ENCODE peak calls at places on chromosomes 6 and 20, in nine cellular contexts. One of them, this sample, is unnamed.

GRCh38 chr6:3194535-3195376 is 32.7 kb downstream of the TUBB2B start:
- DNase-seq in right atrium auricular region: no peak
- DNase-seq in sigmoid colon: no peak
- DNase-seq in mucosa of descending colon: no peak
- DNase-seq in ovary: no peak
- DNase-seq in lower lobe of right lung: no peak
- DNase-seq in testis: no peak
- DNase-seq in Peyer's patch: no peak
- DNase-seq in tibial nerve: no peak
- DNase-seq in this sample: peak; percentile 59

GRCh38 chr6:47187883-47188587 is 121.7 kb downstream of the TNFRSF21 start:
- DNase-seq in right atrium auricular region: no peak
- DNase-seq in sigmoid colon: no peak
- DNase-seq in mucosa of descending colon: peak; percentile 37
- DNase-seq in ovary: no peak
- DNase-seq in lower lobe of right lung: no peak
- DNase-seq in testis: no peak
- DNase-seq in Peyer's patch: no peak
- DNase-seq in tibial nerve: no peak
- DNase-seq in this sample: no peak

GRCh38 chr20:40471261-40471629 is 217.8 kb downstream of the MAFB start:
- DNase-seq in right atrium auricular region: no peak
- DNase-seq in sigmoid colon: no peak
- DNase-seq in mucosa of descending colon: no peak
- DNase-seq in ovary: no peak
- DNase-seq in lower lobe of right lung: no peak
- DNase-seq in testis: peak; percentile 17
- DNase-seq in Peyer's patch: no peak
- DNase-seq in tibial nerve: no peak
- DNase-seq in this sample: no peak

GRCh38 chr6:149779644-149779963 is 30.1 kb downstream of the PCMT1 start:
- DNase-seq in right atrium auricular region: no peak
- DNase-seq in sigmoid colon: no peak
- DNase-seq in mucosa of descending colon: no peak
- DNase-seq in ovary: no peak
- DNase-seq in lower lobe of right lung: no peak
- DNase-seq in testis: peak; percentile 49
- DNase-seq in Peyer's patch: no peak
- DNase-seq in tibial nerve: no peak
- DNase-seq in this sample: peak; percentile 6

GRCh38 chr6:170026272-170027110 is 264.4 kb downstream of the DLL1 start:
- DNase-seq in right atrium auricular region: no peak
- DNase-seq in sigmoid colon: peak; percentile 65
- DNase-seq in mucosa of descending colon: peak; percentile 75
- DNase-seq in ovary: no peak
- DNase-seq in lower lobe of right lung: peak; percentile 87
- DNase-seq in testis: peak; percentile 10
- DNase-seq in Peyer's patch: peak; percentile 77
- DNase-seq in tibial nerve: no peak
- DNase-seq in this sample: no peak

GRCh38 chr20:23367770-23368169 is 5.8 kb downstream of the GZF1 start:
- DNase-seq in right atrium auricular region: no peak
- DNase-seq in sigmoid colon: no peak
- DNase-seq in mucosa of descending colon: no peak
- DNase-seq in ovary: no peak
- DNase-seq in lower lobe of right lung: no peak
- DNase-seq in testis: no peak
- DNase-seq in Peyer's patch: no peak
- DNase-seq in tibial nerve: no peak
- DNase-seq in this sample: no peak

GRCh38 chr20:22583773-22584629 is at the start of gene FOXA2:
- DNase-seq in right atrium auricular region: no peak
- DNase-seq in sigmoid colon: no peak
- DNase-seq in mucosa of descending colon: peak; percentile 86
- DNase-seq in ovary: no peak
- DNase-seq in lower lobe of right lung: peak; percentile 88
- DNase-seq in testis: no peak
- DNase-seq in Peyer's patch: no peak
- DNase-seq in tibial nerve: no peak
- DNase-seq in this sample: no peak

GRCh38 chr6:68958327-68958726 is 323.2 kb downstream of the ADGRB3 start:
- DNase-seq in right atrium auricular region: no peak
- DNase-seq in sigmoid colon: no peak
- DNase-seq in mucosa of descending colon: no peak
- DNase-seq in ovary: no peak
- DNase-seq in lower lobe of right lung: no peak
- DNase-seq in testis: no peak
- DNase-seq in Peyer's patch: no peak
- DNase-seq in tibial nerve: no peak
- DNase-seq in this sample: no peak

GRCh38 chr20:48319943-48320584 is 507.7 kb downstream of the PREX1 start:
- DNase-seq in right atrium auricular region: no peak
- DNase-seq in sigmoid colon: no peak
- DNase-seq in mucosa of descending colon: no peak
- DNase-seq in ovary: no peak
- DNase-seq in lower lobe of right lung: no peak
- DNase-seq in testis: no peak
- DNase-seq in Peyer's patch: no peak
- DNase-seq in tibial nerve: no peak
- DNase-seq in this sample: no peak

GRCh38 chr6:20747996-20748395 is 213.7 kb downstream of the CDKAL1 start:
- DNase-seq in right atrium auricular region: no peak
- DNase-seq in sigmoid colon: no peak
- DNase-seq in mucosa of descending colon: no peak
- DNase-seq in ovary: no peak
- DNase-seq in lower lobe of right lung: no peak
- DNase-seq in testis: no peak
- DNase-seq in Peyer's patch: no peak
- DNase-seq in tibial nerve: no peak
- DNase-seq in this sample: no peak

GRCh38 chr6:7566031-7566556 is 23.9 kb upstream of the SNRNP48 start:
- DNase-seq in right atrium auricular region: no peak
- DNase-seq in sigmoid colon: no peak
- DNase-seq in mucosa of descending colon: no peak
- DNase-seq in ovary: no peak
- DNase-seq in lower lobe of right lung: no peak
- DNase-seq in testis: no peak
- DNase-seq in Peyer's patch: no peak
- DNase-seq in tibial nerve: no peak
- DNase-seq in this sample: no peak

GRCh38 chr6:141552463-141552862 is 580.3 kb upstream of the GJE1 start:
- DNase-seq in right atrium auricular region: no peak
- DNase-seq in sigmoid colon: no peak
- DNase-seq in mucosa of descending colon: no peak
- DNase-seq in ovary: no peak
- DNase-seq in lower lobe of right lung: no peak
- DNase-seq in testis: no peak
- DNase-seq in Peyer's patch: no peak
- DNase-seq in tibial nerve: no peak
- DNase-seq in this sample: peak; percentile 14

GRCh38 chr6:89353702-89354392 is 1.3 kb upstream of the UBE2J1 start:
- DNase-seq in right atrium auricular region: no peak
- DNase-seq in sigmoid colon: no peak
- DNase-seq in mucosa of descending colon: no peak
- DNase-seq in ovary: no peak
- DNase-seq in lower lobe of right lung: no peak
- DNase-seq in testis: no peak
- DNase-seq in Peyer's patch: no peak
- DNase-seq in tibial nerve: no peak
- DNase-seq in this sample: no peak

GRCh38 chr6:34580707-34581560 is 24.8 kb upstream of the SPDEF start:
- DNase-seq in right atrium auricular region: no peak
- DNase-seq in sigmoid colon: no peak
- DNase-seq in mucosa of descending colon: no peak
- DNase-seq in ovary: peak; percentile 77
- DNase-seq in lower lobe of right lung: peak; percentile 6
- DNase-seq in testis: no peak
- DNase-seq in Peyer's patch: no peak
- DNase-seq in tibial nerve: no peak
- DNase-seq in this sample: no peak

GRCh38 chr6:35494161-35494563 is 2.7 kb downstream of the TEAD3 start:
- DNase-seq in right atrium auricular region: no peak
- DNase-seq in sigmoid colon: peak; percentile 74
- DNase-seq in mucosa of descending colon: no peak
- DNase-seq in ovary: peak; percentile 70
- DNase-seq in lower lobe of right lung: no peak
- DNase-seq in testis: no peak
- DNase-seq in Peyer's patch: no peak
- DNase-seq in tibial nerve: no peak
- DNase-seq in this sample: no peak

GRCh38 chr6:160259585-160259984 is 964 bp upstream of the SLC22A2 start:
- DNase-seq in right atrium auricular region: no peak
- DNase-seq in sigmoid colon: no peak
- DNase-seq in mucosa of descending colon: no peak
- DNase-seq in ovary: no peak
- DNase-seq in lower lobe of right lung: no peak
- DNase-seq in testis: no peak
- DNase-seq in Peyer's patch: no peak
- DNase-seq in tibial nerve: no peak
- DNase-seq in this sample: no peak

GRCh38 chr6:83126223-83126622 is 58.8 kb downstream of the DOP1A start:
- DNase-seq in right atrium auricular region: no peak
- DNase-seq in sigmoid colon: no peak
- DNase-seq in mucosa of descending colon: no peak
- DNase-seq in ovary: no peak
- DNase-seq in lower lobe of right lung: no peak
- DNase-seq in testis: no peak
- DNase-seq in Peyer's patch: no peak
- DNase-seq in tibial nerve: no peak
- DNase-seq in this sample: no peak

GRCh38 chr6:163314791-163315404 is 99.6 kb upstream of the QKI start:
- DNase-seq in right atrium auricular region: peak; percentile 42
- DNase-seq in sigmoid colon: no peak
- DNase-seq in mucosa of descending colon: no peak
- DNase-seq in ovary: no peak
- DNase-seq in lower lobe of right lung: no peak
- DNase-seq in testis: no peak
- DNase-seq in Peyer's patch: no peak
- DNase-seq in tibial nerve: no peak
- DNase-seq in this sample: no peak
- H3K4me1 ChIP-seq in right atrium auricular region: peaks cover 11% of the 10 kb centered on the region
- H3K4me1 ChIP-seq in sigmoid colon: no peaks in the 10 kb centered on the region
- H3K4me1 ChIP-seq in mucosa of descending colon: no peaks in the 10 kb centered on the region
- H3K4me1 ChIP-seq in ovary: no peaks in the 10 kb centered on the region
- H3K4me1 ChIP-seq in lower lobe of right lung: no peaks in the 10 kb centered on the region
- H3K4me1 ChIP-seq in testis: peaks cover 9% of the 10 kb centered on the region
- H3K4me1 ChIP-seq in Peyer's patch: no peaks in the 10 kb centered on the region
- H3K4me1 ChIP-seq in tibial nerve: no peaks in the 10 kb centered on the region
- H3K4me1 ChIP-seq in this sample: peaks cover 6% of the 10 kb centered on the region

GRCh38 chr20:4781211-4781610 is 59.5 kb downstream of the PRND start:
- DNase-seq in right atrium auricular region: no peak
- DNase-seq in sigmoid colon: no peak
- DNase-seq in mucosa of descending colon: no peak
- DNase-seq in ovary: no peak
- DNase-seq in lower lobe of right lung: no peak
- DNase-seq in testis: no peak
- DNase-seq in Peyer's patch: no peak
- DNase-seq in tibial nerve: no peak
- DNase-seq in this sample: no peak

GRCh38 chr20:4776079-4776630 is 54.4 kb downstream of the PRND start:
- DNase-seq in right atrium auricular region: no peak
- DNase-seq in sigmoid colon: no peak
- DNase-seq in mucosa of descending colon: no peak
- DNase-seq in ovary: no peak
- DNase-seq in lower lobe of right lung: no peak
- DNase-seq in testis: no peak
- DNase-seq in Peyer's patch: no peak
- DNase-seq in tibial nerve: no peak
- DNase-seq in this sample: no peak

GRCh38 chr20:4781637-4782349 is 60.1 kb downstream of the PRND start:
- DNase-seq in right atrium auricular region: no peak
- DNase-seq in sigmoid colon: no peak
- DNase-seq in mucosa of descending colon: no peak
- DNase-seq in ovary: no peak
- DNase-seq in lower lobe of right lung: no peak
- DNase-seq in testis: no peak
- DNase-seq in Peyer's patch: no peak
- DNase-seq in tibial nerve: no peak
- DNase-seq in this sample: no peak

GRCh38 chr20:4782373-4782772 is 60.7 kb downstream of the PRND start:
- DNase-seq in right atrium auricular region: no peak
- DNase-seq in sigmoid colon: no peak
- DNase-seq in mucosa of descending colon: no peak
- DNase-seq in ovary: no peak
- DNase-seq in lower lobe of right lung: no peak
- DNase-seq in testis: no peak
- DNase-seq in Peyer's patch: no peak
- DNase-seq in tibial nerve: no peak
- DNase-seq in this sample: no peak

GRCh38 chr20:4780245-4780644 is 58.5 kb downstream of the PRND start:
- DNase-seq in right atrium auricular region: no peak
- DNase-seq in sigmoid colon: no peak
- DNase-seq in mucosa of descending colon: no peak
- DNase-seq in ovary: no peak
- DNase-seq in lower lobe of right lung: no peak
- DNase-seq in testis: no peak
- DNase-seq in Peyer's patch: no peak
- DNase-seq in tibial nerve: no peak
- DNase-seq in this sample: no peak
- TF ChIP-seq CTCF in right atrium auricular region: no peak
- TF ChIP-seq CTCF in sigmoid colon: no peak
- TF ChIP-seq CTCF in mucosa of descending colon: no peak
- TF ChIP-seq CTCF in ovary: no peak
- TF ChIP-seq CTCF in lower lobe of right lung: no peak
- TF ChIP-seq CTCF in testis: no peak
- TF ChIP-seq CTCF in Peyer's patch: no peak
- TF ChIP-seq CTCF in tibial nerve: no peak
- TF ChIP-seq CTCF in this sample: no peak

GRCh38 chr6:53913286-53913685 is 118.5 kb downstream of the LRRC1 start:
- DNase-seq in right atrium auricular region: no peak
- DNase-seq in sigmoid colon: no peak
- DNase-seq in mucosa of descending colon: no peak
- DNase-seq in ovary: no peak
- DNase-seq in lower lobe of right lung: no peak
- DNase-seq in testis: no peak
- DNase-seq in Peyer's patch: no peak
- DNase-seq in tibial nerve: no peak
- DNase-seq in this sample: no peak
- H3K4me1 ChIP-seq in right atrium auricular region: no peaks in the 10 kb centered on the region
- H3K4me1 ChIP-seq in sigmoid colon: no peaks in the 10 kb centered on the region
- H3K4me1 ChIP-seq in mucosa of descending colon: peaks cover 6% of the 10 kb centered on the region
- H3K4me1 ChIP-seq in ovary: peaks cover 4% of the 10 kb centered on the region
- H3K4me1 ChIP-seq in lower lobe of right lung: no peaks in the 10 kb centered on the region
- H3K4me1 ChIP-seq in testis: no peaks in the 10 kb centered on the region
- H3K4me1 ChIP-seq in Peyer's patch: no peaks in the 10 kb centered on the region
- H3K4me1 ChIP-seq in tibial nerve: no peaks in the 10 kb centered on the region
- H3K4me1 ChIP-seq in this sample: no peaks in the 10 kb centered on the region

DNA sequence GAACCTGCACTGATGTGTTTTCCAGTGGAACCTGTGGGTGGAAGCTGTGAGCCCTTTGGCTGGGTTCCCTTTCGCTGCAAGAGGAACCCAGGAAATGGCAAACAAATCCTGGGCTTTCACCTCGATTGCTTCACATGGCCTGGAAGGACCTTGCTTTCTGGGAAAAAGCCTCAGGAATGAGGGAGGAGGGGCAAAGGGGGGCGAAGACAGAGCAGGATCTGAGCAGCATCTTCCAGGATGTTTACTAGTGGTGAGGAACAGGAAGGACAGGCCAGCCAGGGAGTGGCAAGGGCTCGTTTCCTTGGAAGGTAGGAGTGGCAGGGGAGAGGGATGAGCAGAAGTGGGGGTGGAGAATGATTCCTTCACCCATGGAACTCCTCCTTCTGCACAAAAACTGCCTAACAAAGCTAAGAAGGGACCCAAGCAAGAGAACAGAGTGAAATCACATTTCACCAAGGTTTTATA is 5.9 kb downstream of the SLC2A10 start:
- DNase-seq in right atrium auricular region: no peak
- DNase-seq in sigmoid colon: peak; percentile 82
- DNase-seq in mucosa of descending colon: no peak
- DNase-seq in ovary: peak; percentile 39
- DNase-seq in lower lobe of right lung: no peak
- DNase-seq in testis: peak; percentile 60
- DNase-seq in Peyer's patch: peak; percentile 58
- DNase-seq in tibial nerve: peak; percentile 70
- DNase-seq in this sample: no peak
- TF ChIP-seq CTCF in right atrium auricular region: no peak
- TF ChIP-seq CTCF in sigmoid colon: no peak
- TF ChIP-seq CTCF in mucosa of descending colon: no peak
- TF ChIP-seq CTCF in ovary: peak; percentile 40
- TF ChIP-seq CTCF in lower lobe of right lung: no peak
- TF ChIP-seq CTCF in testis: no peak
- TF ChIP-seq CTCF in Peyer's patch: peak; percentile 24
- TF ChIP-seq CTCF in tibial nerve: no peak
- TF ChIP-seq CTCF in this sample: no peak

This sample was measured in heart right ventricle.